ENCODE peak calls at places on chromosomes 12 and 14, in six cellular contexts. D is IMR-90, V is mesenchymal stem cell, B is mesendoderm, Q is H1, A is trophoblast cell. M is an unnamed sample.
A peak's percentile ranks its signal among the peaks of the same experiment; 100 is the strongest.

GRCh38 chr12:124915249-124916236 is 1.1 kb upstream of the UBC start:
- DNase-seq in V (peak; percentile 63), B (no peak), D (peak; percentile 21), Q (no peak), A (peak; percentile 50), M (no peak)

GRCh38 chr12:116539361-116539771 is 19.8 kb upstream of the MAP1LC3B2 start:
- DNase-seq in Q (no peak), D (peak; percentile 73), B (peak; percentile 78), V (peak; percentile 84), A (no peak), M (no peak)

GRCh38 chr12:57355734-57356133 is 75.1 kb downstream of the R3HDM2 start:
- DNase-seq in B (no peak), D (no peak), Q (no peak), A (no peak), V (no peak), M (no peak)

GRCh38 chr14:82720931-82721330 is 1187.3 kb upstream of the SEL1L start:
- DNase-seq in D (no peak), Q (no peak), B (peak; percentile 2), A (peak; percentile 7), V (no peak), M (no peak)

GRCh38 chr12:64625243-64626077 is 15.2 kb downstream of the RASSF3 start:
- DNase-seq in V (peak; percentile 98), D (peak; percentile 94), A (peak; percentile 97), Q (no peak), B (peak; percentile 70), M (no peak)

GRCh38 chr12:113270709-113271009 is 49.4 kb downstream of the TPCN1 start:
- DNase-seq in Q (no peak), B (no peak), A (no peak), D (no peak), V (no peak), M (no peak)

GRCh38 chr12:12723681-12724420 is 6.7 kb downstream of the CDKN1B start:
- DNase-seq in Q (no peak), D (peak; percentile 25), V (peak; percentile 57), A (peak; percentile 72), B (no peak), M (peak; percentile 41)

GRCh38 chr12:108722463-108722862 is 8.9 kb downstream of the CORO1C start:
- DNase-seq in A (no peak), Q (no peak), B (no peak), D (no peak), V (peak; percentile 46), M (no peak)

GRCh38 chr12:16063728-16064127 is 152.6 kb downstream of the DERA start:
- DNase-seq in D (peak; percentile 4), B (no peak), V (no peak), A (no peak), Q (no peak), M (no peak)

GRCh38 chr12:57416039-57416996 is 14.5 kb downstream of the R3HDM2 start:
- DNase-seq in V (peak; percentile 17), B (peak; percentile 24), Q (no peak), D (peak; percentile 57), A (peak; percentile 13), M (no peak)

GRCh38 chr12:44875954-44876553 is at the start of gene NELL2:
- DNase-seq in V (peak; percentile 19), Q (peak; percentile 49), A (peak; percentile 39), B (peak; percentile 84), D (no peak), M (peak; percentile 91)

GRCh38 chr14:32977913-32978312 is 39.2 kb downstream of the NPAS3 start:
- DNase-seq in A (no peak), Q (no peak), D (no peak), B (no peak), V (no peak), M (no peak)

GRCh38 chr12:57048423-57048822 is 1.5 kb downstream of the MYO1A start:
- DNase-seq in D (no peak), Q (no peak), V (no peak), B (no peak), A (no peak), M (no peak)

GRCh38 chr14:68783408-68784297 is 9.2 kb downstream of the ZFP36L1 start:
- DNase-seq in A (no peak), B (no peak), Q (no peak), D (no peak), V (no peak), M (no peak)

GRCh38 chr14:68786491-68787234 is 6.2 kb downstream of the ZFP36L1 start:
- DNase-seq in D (peak; percentile 65), Q (no peak), A (peak; percentile 81), V (peak; percentile 86), B (peak; percentile 43), M (no peak)

GRCh38 chr14:68785817-68786490 is 6.9 kb downstream of the ZFP36L1 start:
- DNase-seq in D (no peak), B (peak; percentile 14), A (peak; percentile 93), Q (no peak), V (peak; percentile 81), M (no peak)

GRCh38 chr14:68784298-68784910 is 8.5 kb downstream of the ZFP36L1 start:
- DNase-seq in A (no peak), V (peak; percentile 67), D (no peak), Q (no peak), B (no peak), M (no peak)

DNA sequence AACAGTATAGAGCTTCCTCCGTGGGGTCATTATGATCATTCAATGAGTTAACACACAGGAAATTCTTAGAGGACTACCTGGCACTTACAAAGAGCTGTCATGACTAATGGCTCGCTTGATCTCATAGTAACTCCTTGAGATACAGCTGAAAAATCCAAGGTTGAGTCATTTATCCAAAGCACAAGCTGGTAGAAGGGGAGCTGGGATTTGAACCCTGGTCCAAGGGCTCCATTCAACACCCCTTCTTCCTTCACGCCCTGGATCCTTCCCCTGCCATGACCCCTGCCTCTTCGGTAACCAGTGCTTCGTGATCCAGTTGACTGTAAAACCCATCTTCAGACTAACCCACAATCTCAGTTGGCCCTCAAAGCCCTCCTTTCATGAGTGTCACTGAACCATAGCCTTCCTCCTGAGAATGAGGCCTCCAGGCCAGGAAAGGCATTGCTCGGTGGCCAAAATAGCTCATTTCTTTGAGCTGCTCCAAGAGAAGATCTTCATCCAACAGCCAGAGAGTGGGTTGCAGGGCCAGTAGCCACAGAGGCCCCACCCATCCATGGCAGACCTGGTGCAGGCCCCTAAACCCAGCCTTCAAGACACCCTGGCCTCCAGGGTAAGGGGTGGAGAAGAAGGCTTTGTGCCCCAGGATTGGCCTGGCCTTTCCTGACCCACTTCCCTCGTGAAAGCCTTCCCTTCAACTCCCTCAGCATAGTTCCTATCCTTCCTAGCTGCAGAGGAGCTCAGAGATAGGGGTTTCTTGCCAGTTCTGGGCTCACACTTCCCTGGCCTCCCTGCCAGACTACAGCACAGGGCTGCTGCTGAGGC is 7.7 kb downstream of the ZFP36L1 start:
- DNase-seq in D (peak; percentile 86), B (no peak), V (peak; percentile 79), A (peak; percentile 69), Q (no peak), M (no peak)
- H3K4me1 ChIP-seq in D (peaks cover 12% of the 10 kb centered on the region), B (peaks cover 7% of the 10 kb centered on the region), V (peaks cover 56% of the 10 kb centered on the region), A (peaks cover 15% of the 10 kb centered on the region), Q (peaks cover 9% of the 10 kb centered on the region), M (peaks cover 33% of the 10 kb centered on the region)

GRCh38 chr14:26596722-26597030 is 1.2 kb downstream of the NOVA1 start:
- DNase-seq in D (peak; percentile 1), Q (no peak), V (peak; percentile 33), A (no peak), B (no peak), M (no peak)

GRCh38 chr14:26598672-26599131 is 869 bp upstream of the NOVA1 start:
- DNase-seq in Q (no peak), B (no peak), A (no peak), D (no peak), V (no peak), M (no peak)

GRCh38 chr14:26595922-26596721 is 1.7 kb downstream of the NOVA1 start:
- DNase-seq in Q (no peak), D (no peak), V (peak; percentile 29), B (peak; percentile 6), A (no peak), M (no peak)

GRCh38 chr14:26597136-26598080 is at the start of gene NOVA1:
- DNase-seq in V (peak; percentile 25), Q (peak; percentile 1), D (no peak), A (peak; percentile 2), B (peak; percentile 25), M (peak; percentile 50)

GRCh38 chr14:26598081-26598671 is 343 bp upstream of the NOVA1 start:
- DNase-seq in V (peak; percentile 92), A (peak; percentile 9), D (peak; percentile 82), Q (peak; percentile 87), B (peak; percentile 97), M (peak; percentile 98)
- H3K4me3 ChIP-seq in V (peak overlapping the region; percentile 91), A (peak overlapping the region; percentile 82), D (peak overlapping the region; percentile 95), Q (peak overlapping the region; percentile 99), B (peak overlapping the region; percentile 71), M (peak overlapping the region; percentile 98)

DNA sequence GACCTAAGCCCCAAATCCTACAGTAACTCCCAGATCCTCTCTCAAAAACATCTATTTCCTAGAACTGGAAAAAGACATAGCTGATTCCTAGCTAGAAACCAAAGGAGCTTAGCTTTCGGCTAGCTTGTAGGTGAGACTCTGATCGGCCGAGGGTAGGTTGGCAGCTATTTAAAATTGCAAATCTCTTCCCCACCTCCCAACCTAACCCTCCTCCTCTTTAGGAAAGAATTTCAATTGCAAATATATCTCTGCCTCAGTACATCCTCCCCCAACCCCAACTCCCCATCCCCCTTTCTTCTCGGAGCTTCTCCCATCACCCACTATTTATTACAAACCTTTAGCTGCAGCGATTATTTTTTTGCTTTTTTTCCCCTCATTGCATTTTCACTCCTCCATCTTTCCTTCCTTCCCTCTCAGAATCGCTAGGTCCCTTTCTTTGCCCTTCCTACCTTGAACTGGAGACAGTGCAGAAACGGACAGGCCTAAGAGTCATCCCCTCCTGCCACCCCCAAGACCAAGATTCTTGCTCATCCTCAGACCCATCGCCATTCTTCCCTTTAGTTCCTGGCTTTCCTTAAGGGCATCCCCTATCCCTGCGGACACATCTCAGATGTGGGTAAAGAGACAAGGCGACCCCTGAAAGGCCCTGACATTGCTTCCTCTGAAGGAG is 13.4 kb downstream of the ZFHX2 start:
- DNase-seq in V (no peak), B (peak; percentile 49), Q (no peak), A (no peak), D (no peak), M (no peak)
- H3K4ac ChIP-seq in V (no peak overlapping the region), B (peak overlapping the region; percentile 85), Q (peak overlapping the region; percentile 95), A (no peak overlapping the region), D (no peak overlapping the region), M (no peak overlapping the region)

GRCh38 chr14:75198291-75198933 is 22.0 kb upstream of the TMED10 start:
- DNase-seq in V (no peak), Q (no peak), B (no peak), A (no peak), D (no peak), M (no peak)

GRCh38 chr14:75200451-75200850 is 24.0 kb upstream of the TMED10 start:
- DNase-seq in V (no peak), Q (no peak), D (no peak), A (peak; percentile 87), B (peak; percentile 77), M (no peak)

GRCh38 chr14:75196468-75196867 is 20.1 kb upstream of the TMED10 start:
- DNase-seq in B (no peak), Q (no peak), D (no peak), V (no peak), A (no peak), M (no peak)

GRCh38 chr14:75197338-75197737 is 20.9 kb upstream of the TMED10 start:
- DNase-seq in A (peak; percentile 75), V (no peak), D (no peak), Q (no peak), B (no peak), M (no peak)

DNA sequence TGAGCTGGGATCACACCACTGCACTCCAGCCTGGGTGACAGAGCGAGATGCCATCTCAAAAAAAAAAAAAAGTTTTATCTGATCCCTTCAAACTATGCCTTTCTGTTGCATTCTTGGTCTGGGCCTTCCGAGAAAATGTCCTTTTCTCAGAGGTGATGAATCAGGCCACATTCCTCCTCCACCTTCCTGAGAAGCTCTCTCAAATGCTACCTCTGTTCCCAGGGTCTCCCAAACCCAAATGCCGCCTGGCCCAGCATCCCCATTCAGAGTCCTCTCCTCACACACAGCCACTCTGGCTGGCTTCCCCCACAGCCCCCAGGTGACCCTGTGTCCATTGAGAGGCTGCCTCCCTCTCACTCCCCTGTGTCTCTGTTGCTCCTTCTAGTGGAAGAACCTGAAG is 19.7 kb upstream of the TMED10 start:
- DNase-seq in B (no peak), D (no peak), V (no peak), A (peak; percentile 89), Q (no peak), M (no peak)
- H3K4me1 ChIP-seq in B (peaks cover 9% of the 10 kb centered on the region), D (peaks cover 9% of the 10 kb centered on the region), V (no peaks in the 10 kb centered on the region), A (peaks cover 9% of the 10 kb centered on the region), Q (no peaks in the 10 kb centered on the region), M (no peaks in the 10 kb centered on the region)